ENCODE peak calls at places on chromosomes 1 and 21, in four cellular contexts. One of them, this sample, is unnamed.

GRCh38 chr1:2833454-2834145 is 32.1 kb upstream of the TTC34 start:
- DNase-seq in WTC11: no peak
- DNase-seq in AG10803: no peak
- DNase-seq in psoas muscle: no peak
- DNase-seq in this sample: no peak

GRCh38 chr1:165109013-165109412 is 247.5 kb downstream of the LMX1A start:
- DNase-seq in WTC11: peak
- DNase-seq in AG10803: no peak
- DNase-seq in psoas muscle: no peak
- DNase-seq in this sample: no peak

GRCh38 chr1:53979712-53980450 is 33.7 kb downstream of the LRRC42 start:
- DNase-seq in WTC11: no peak
- DNase-seq in AG10803: no peak
- DNase-seq in psoas muscle: no peak
- DNase-seq in this sample: no peak

GRCh38 chr21:33951276-33952178 is 35.9 kb upstream of the ATP5PO start:
- DNase-seq in WTC11: no peak
- DNase-seq in AG10803: peak
- DNase-seq in psoas muscle: peak
- DNase-seq in this sample: no peak

GRCh38 chr1:10103193-10103592 is 70.4 kb downstream of the UBE4B start:
- DNase-seq in WTC11: no peak
- DNase-seq in AG10803: no peak
- DNase-seq in psoas muscle: no peak
- DNase-seq in this sample: no peak

GRCh38 chr1:236524142-236524891 is 535 bp downstream of the LGALS8 start:
- DNase-seq in WTC11: peak
- DNase-seq in AG10803: peak
- DNase-seq in psoas muscle: no peak
- DNase-seq in this sample: peak

GRCh38 chr1:226309398-226310122 is 596 bp upstream of the LIN9 start:
- DNase-seq in WTC11: peak
- DNase-seq in AG10803: peak
- DNase-seq in psoas muscle: no peak
- DNase-seq in this sample: no peak

GRCh38 chr1:53590581-53591515 is 131.6 kb downstream of the DMRTB1 start:
- DNase-seq in WTC11: no peak
- DNase-seq in AG10803: peak
- DNase-seq in psoas muscle: no peak
- DNase-seq in this sample: no peak

GRCh38 chr21:37675202-37675801 is 241.0 kb downstream of the KCNJ6 start:
- DNase-seq in WTC11: peak
- DNase-seq in AG10803: peak
- DNase-seq in psoas muscle: peak
- DNase-seq in this sample: peak

DNA sequence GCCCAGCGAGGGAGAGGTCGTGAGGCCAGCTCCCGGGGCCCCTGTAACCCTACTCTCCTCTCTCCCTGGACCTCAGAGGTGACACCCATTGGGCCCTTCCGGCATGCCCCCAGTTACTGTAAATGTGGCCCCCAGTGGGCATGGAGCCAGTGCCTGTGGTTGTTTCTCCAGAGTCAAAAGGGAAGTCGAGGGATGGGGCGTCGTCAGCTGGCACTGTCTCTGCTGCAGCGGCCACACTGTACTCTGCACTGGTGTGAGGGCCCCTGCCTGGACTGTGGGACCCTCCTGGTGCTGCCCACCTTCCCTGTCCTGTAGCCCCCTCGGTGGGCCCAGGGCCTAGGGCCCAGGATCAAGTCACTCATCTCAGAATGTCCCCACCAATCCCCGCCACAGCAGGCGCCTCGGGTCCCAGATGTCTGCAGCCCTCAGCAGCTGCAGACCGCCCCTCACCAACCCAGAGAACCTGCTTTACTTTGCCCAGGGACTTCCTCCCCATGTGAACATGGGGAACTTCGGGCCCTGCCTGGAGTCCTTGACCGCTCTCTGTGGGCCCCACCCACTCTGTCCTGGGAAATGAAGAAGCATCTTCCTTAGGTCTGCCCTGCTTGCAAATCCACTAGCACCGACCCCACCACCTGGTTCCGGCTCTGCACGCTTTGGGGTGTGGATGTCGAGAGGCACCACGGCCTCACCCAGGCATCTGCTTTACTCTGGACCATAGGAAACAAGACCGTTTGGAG is 23.7 kb upstream of the TNFRSF1B start:
- DNase-seq in WTC11: no peak
- DNase-seq in AG10803: no peak
- DNase-seq in psoas muscle: peak
- DNase-seq in this sample: no peak
- TF ChIP-seq CTCF in WTC11: no peak
- TF ChIP-seq CTCF in AG10803: no peak
- TF ChIP-seq CTCF in psoas muscle: no peak
- TF ChIP-seq CTCF in this sample: no peak

DNA sequence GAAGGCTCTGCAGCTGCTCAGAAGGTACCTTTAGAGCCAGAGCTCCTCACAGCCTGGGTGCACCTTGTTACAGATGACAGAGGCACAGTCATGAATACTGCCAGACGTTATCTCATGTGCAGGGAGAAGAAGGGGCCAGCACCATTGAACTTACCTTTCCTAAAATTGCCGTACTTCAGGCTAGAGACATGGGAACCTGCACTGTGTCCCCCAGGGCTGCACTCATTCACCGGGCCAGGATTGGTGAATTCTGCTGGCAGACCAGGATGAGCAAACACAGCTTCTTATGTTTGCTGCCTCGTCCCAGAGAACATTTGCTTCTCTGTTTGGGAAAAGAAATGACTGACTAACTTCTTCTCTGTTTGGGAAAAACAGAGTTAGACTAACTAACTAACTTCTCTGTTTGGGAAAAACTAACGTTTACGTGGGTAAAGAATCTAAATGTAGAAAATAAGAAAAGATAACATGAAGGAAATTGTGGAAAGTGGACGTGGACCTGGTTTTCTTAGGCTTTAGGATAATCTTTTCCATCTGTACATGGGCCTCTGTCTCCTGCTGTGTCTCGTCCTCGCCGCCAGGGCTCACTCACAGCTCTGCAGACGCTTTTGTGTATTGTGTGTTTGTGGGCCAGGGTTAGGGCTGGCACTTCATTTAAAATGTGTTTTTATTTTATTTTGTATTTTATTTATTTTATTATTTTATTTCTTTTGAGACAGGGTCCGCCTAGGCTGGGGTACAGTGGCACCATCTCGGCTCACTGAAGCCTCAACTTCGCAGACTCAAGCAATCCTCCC is 9.9 kb downstream of the OBSCN start:
- DNase-seq in WTC11: no peak
- DNase-seq in AG10803: peak
- DNase-seq in psoas muscle: no peak
- DNase-seq in this sample: no peak
- TF ChIP-seq CTCF in WTC11: no peak
- TF ChIP-seq CTCF in AG10803: peak
- TF ChIP-seq CTCF in psoas muscle: no peak
- TF ChIP-seq CTCF in this sample: peak

GRCh38 chr1:63969461-63969893 is 195.7 kb downstream of the ROR1 start:
- DNase-seq in WTC11: no peak
- DNase-seq in AG10803: no peak
- DNase-seq in psoas muscle: no peak
- DNase-seq in this sample: no peak
- TF ChIP-seq CTCF in WTC11: no peak
- TF ChIP-seq CTCF in AG10803: no peak
- TF ChIP-seq CTCF in psoas muscle: no peak
- TF ChIP-seq CTCF in this sample: no peak

GRCh38 chr1:209158851-209159250 is 424.7 kb upstream of the CAMK1G start:
- DNase-seq in WTC11: no peak
- DNase-seq in AG10803: no peak
- DNase-seq in psoas muscle: no peak
- DNase-seq in this sample: no peak
- TF ChIP-seq CTCF in WTC11: no peak
- TF ChIP-seq CTCF in AG10803: no peak
- TF ChIP-seq CTCF in psoas muscle: no peak
- TF ChIP-seq CTCF in this sample: no peak

This sample was measured in D721Med.